ENCODE peak calls at places on chromosomes 1 and 21, in eight cellular contexts. P is Peyer's patch, Y is GM06990, J is MM.1S, S is right atrium auricular region, D is ovary, Z is PC-3, B is body of pancreas. A is an unnamed sample. For H3K27me3, the result is how much of the 10 kb centered on the place peaks cover.

GRCh38 chr1:231550448-231550781 is 21.9 kb downstream of the TSNAX start:
- DNase-seq in P (no peak), Y (no peak), J (peak), S (no peak), D (no peak), Z (peak), B (peak), A (no peak)

GRCh38 chr1:234533975-234534876 is 55.2 kb upstream of the TARBP1 start:
- DNase-seq in P (peak), Y (no peak), J (no peak), S (peak), D (peak), Z (no peak), B (peak), A (peak)

GRCh38 chr1:110188116-110188618 is 21.9 kb upstream of the KCNC4 start:
- DNase-seq in P (no peak), Y (no peak), J (no peak), S (no peak), D (no peak), Z (peak), B (no peak), A (no peak)

GRCh38 chr1:204254031-204254661 is 40.4 kb upstream of the GOLT1A start:
- DNase-seq in P (no peak), Y (no peak), J (no peak), S (peak), D (no peak), Z (peak), B (peak), A (peak)

GRCh38 chr1:6245086-6245868 is 1.3 kb downstream of the HES3 start:
- DNase-seq in P (peak), Y (peak), J (peak), S (no peak), D (peak), Z (peak), B (peak), A (peak)

GRCh38 chr1:54721719-54722118 is 6.1 kb downstream of the TTC4 start:
- DNase-seq in P (no peak), Y (no peak), J (no peak), S (no peak), D (no peak), Z (peak), B (no peak), A (no peak)

GRCh38 chr1:67732750-67733151 is 47.8 kb downstream of the GADD45A start:
- DNase-seq in P (no peak), Y (no peak), J (peak), S (no peak), D (no peak), Z (no peak), B (no peak), A (no peak)

GRCh38 chr21:44425307-44425894 is 29.9 kb upstream of the LRRC3 start:
- DNase-seq in P (peak), Y (no peak), J (no peak), S (no peak), D (no peak), Z (peak), B (no peak), A (peak)

GRCh38 chr1:40868051-40868723 is 6.0 kb upstream of the CITED4 start:
- DNase-seq in P (no peak), Y (no peak), J (no peak), S (no peak), D (no peak), Z (peak), B (peak), A (no peak)

GRCh38 chr1:37498872-37499617 is 15.5 kb downstream of the MEAF6 start:
- DNase-seq in P (no peak), Y (no peak), J (no peak), S (peak), D (no peak), Z (peak), B (peak), A (no peak)

GRCh38 chr1:31856140-31856539 is 40.3 kb upstream of the SPOCD1 start:
- DNase-seq in P (no peak), Y (no peak), J (no peak), S (no peak), D (no peak), Z (no peak), B (no peak), A (no peak)

GRCh38 chr1:182588460-182589396 is at the start of gene RNASEL:
- DNase-seq in P (peak), Y (peak), J (peak), S (peak), D (peak), Z (peak), B (peak), A (peak)

GRCh38 chr1:14366361-14367018 is 232.0 kb upstream of the KAZN start:
- DNase-seq in P (no peak), Y (no peak), J (no peak), S (no peak), D (peak), Z (no peak), B (no peak), A (no peak)

GRCh38 chr1:109397451-109398342 is at the start of gene SORT1:
- DNase-seq in P (peak), Y (peak), J (peak), S (peak), D (peak), Z (peak), B (peak), A (peak)

GRCh38 chr1:171801395-171801990 is 20.0 kb downstream of the METTL13 start:
- DNase-seq in P (no peak), Y (no peak), J (peak), S (no peak), D (no peak), Z (peak), B (peak), A (no peak)
- H3K27me3 ChIP-seq in P (under half), Y (under half), J (under half), S (under half), D (under half), Z (under half), B (under half), A (under half)

DNA sequence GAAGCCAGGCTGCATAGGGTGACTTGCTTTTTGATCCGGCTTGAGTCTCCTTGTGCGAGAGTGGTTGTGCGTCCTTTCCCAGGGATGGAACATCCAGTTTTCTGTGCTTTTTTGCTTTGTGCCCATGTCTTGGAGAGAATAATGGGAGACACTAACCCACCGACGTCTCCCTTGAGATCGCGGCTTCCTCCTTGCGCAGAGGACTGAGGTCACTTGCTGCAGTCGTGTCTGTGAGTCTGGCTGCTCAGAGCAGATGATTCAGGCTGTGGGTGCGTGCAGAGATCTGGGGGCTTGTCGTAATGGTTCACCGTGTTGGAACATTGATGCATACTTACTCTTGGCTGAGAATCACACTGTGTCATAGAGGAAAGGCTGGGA is 164.5 kb upstream of the CACNA1E start:
- DNase-seq in P (no peak), Y (no peak), J (no peak), S (no peak), D (no peak), Z (no peak), B (no peak), A (no peak)
- H3K27me3 ChIP-seq in P (under half), Y (under half), J (under half), S (under half), D (under half), Z (half or more), B (under half), A (under half)

DNA sequence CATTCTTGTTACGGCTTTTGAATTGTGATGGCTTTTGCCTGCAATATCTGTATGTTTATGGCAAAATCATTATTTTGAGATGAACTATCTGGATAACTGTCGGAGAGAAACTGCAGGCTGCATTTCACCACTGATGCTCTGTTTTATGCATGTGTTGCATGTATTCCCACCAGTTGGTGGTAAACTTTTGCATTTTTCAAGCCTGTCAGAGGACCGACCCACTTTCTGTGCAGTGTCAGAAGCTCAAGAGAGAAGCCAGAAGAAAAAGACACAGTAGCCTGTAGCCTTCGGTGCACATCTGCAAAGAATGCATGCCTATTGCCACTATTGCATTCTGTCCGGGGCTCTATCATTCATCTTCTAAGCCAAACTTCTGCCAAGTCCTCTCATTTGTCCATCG is 41.6 kb downstream of the OLIG1 start:
- DNase-seq in P (no peak), Y (no peak), J (no peak), S (no peak), D (no peak), Z (no peak), B (no peak), A (no peak)
- H3K27me3 ChIP-seq in P (under half), Y (under half), J (under half), S (under half), D (under half), Z (half or more), B (under half), A (under half)

GRCh38 chr1:912740-913301 is 10.9 kb upstream of the SAMD11 start:
- DNase-seq in P (peak), Y (peak), J (no peak), S (no peak), D (no peak), Z (no peak), B (peak), A (peak)

GRCh38 chr1:913491-914252 is 10.1 kb upstream of the SAMD11 start:
- DNase-seq in P (no peak), Y (peak), J (no peak), S (no peak), D (peak), Z (no peak), B (peak), A (peak)

GRCh38 chr1:910311-910880 is 13.3 kb upstream of the SAMD11 start:
- DNase-seq in P (peak), Y (peak), J (no peak), S (peak), D (peak), Z (no peak), B (peak), A (peak)

GRCh38 chr1:910881-911721 is 12.6 kb upstream of the SAMD11 start:
- DNase-seq in P (peak), Y (peak), J (no peak), S (no peak), D (peak), Z (peak), B (peak), A (peak)

GRCh38 chr1:911875-912739 is 11.6 kb upstream of the SAMD11 start:
- DNase-seq in P (peak), Y (peak), J (no peak), S (no peak), D (no peak), Z (no peak), B (peak), A (peak)
- H3K27me3 ChIP-seq in P (under half), Y (under half), J (half or more), S (under half), D (under half), Z (under half), B (under half), A (under half)

GRCh38 chr1:200837931-200838571 is 34.7 kb upstream of the GPR25 start:
- DNase-seq in P (no peak), Y (no peak), J (peak), S (no peak), D (no peak), Z (peak), B (no peak), A (no peak)
- H3K27me3 ChIP-seq in P (under half), Y (under half), J (under half), S (under half), D (under half), Z (under half), B (under half), A (under half)

GRCh38 chr1:3705341-3705950 is 46.8 kb upstream of the CCDC27 start:
- DNase-seq in P (no peak), Y (no peak), J (no peak), S (no peak), D (no peak), Z (no peak), B (no peak), A (no peak)

GRCh38 chr1:3707939-3708328 is 44.3 kb upstream of the CCDC27 start:
- DNase-seq in P (no peak), Y (no peak), J (no peak), S (no peak), D (no peak), Z (no peak), B (no peak), A (no peak)

GRCh38 chr1:3708696-3709246 is 43.5 kb upstream of the CCDC27 start:
- DNase-seq in P (no peak), Y (no peak), J (no peak), S (no peak), D (no peak), Z (peak), B (peak), A (no peak)

GRCh38 chr1:3707298-3707938 is 44.8 kb upstream of the CCDC27 start:
- DNase-seq in P (no peak), Y (no peak), J (no peak), S (no peak), D (no peak), Z (peak), B (no peak), A (no peak)

DNA sequence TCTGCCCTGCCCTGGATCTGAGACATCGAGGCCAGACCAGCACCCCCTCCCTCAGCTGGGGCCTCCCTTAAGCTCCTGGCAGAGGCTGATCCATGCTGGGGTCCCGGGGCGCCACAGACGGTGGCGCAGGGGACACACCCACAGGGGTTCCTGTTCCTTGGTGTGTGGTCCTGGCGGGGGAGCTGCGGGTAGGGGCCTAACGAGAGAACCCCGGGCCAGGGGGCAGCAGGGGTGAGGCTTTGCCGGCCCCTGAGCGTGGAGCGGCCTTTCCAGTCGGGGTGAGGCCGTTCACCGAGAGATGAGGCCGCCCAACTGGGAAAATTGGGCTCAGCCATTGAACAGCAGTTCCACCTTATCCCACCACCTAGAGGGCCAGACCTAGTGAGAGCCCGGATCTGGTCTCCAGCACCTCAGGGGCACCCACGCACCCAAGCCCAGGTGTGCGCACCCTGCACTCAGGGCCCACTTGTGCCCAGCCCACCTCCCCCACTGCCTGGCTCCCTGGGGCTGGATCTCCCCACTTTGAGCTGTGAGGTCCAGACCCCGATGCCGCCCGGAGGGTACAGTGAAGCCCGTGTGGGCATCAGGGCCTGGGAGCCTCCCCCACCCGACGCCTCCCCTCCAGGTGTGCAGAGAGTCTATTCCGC is 45.5 kb upstream of the CCDC27 start:
- DNase-seq in P (no peak), Y (no peak), J (no peak), S (no peak), D (no peak), Z (no peak), B (no peak), A (no peak)
- H3K27me3 ChIP-seq in P (under half), Y (under half), J (under half), S (under half), D (under half), Z (under half), B (under half), A (under half)

GRCh38 chr1:212689758-212690540 is 9.7 kb downstream of the BATF3 start:
- DNase-seq in P (no peak), Y (no peak), J (no peak), S (peak), D (no peak), Z (no peak), B (no peak), A (no peak)
- H3K27me3 ChIP-seq in P (under half), Y (under half), J (under half), S (under half), D (under half), Z (under half), B (under half), A (under half)